ENCODE peak calls at places on chromosomes 3 and 15, in four cellular contexts. L is K562, E is HepG2, D is endothelial cell of umbilical vein. G is an unnamed sample.
A peak's percentile ranks its signal among the peaks of the same experiment; 100 is the strongest.

GRCh38 chr15:29934251-29934650 is 112.0 kb upstream of the TJP1 start:
- DNase-seq in E (no peak), D (peak; percentile 67), L (no peak), G (no peak)

GRCh38 chr15:80645494-80646065 is 49.5 kb upstream of the ABHD17C start:
- DNase-seq in D (no peak), L (no peak), E (no peak), G (no peak)

GRCh38 chr3:196563721-196564225 is 4.6 kb downstream of the WDR53 start:
- DNase-seq in L (no peak), D (peak; percentile 66), E (no peak), G (no peak)

GRCh38 chr15:69661871-69662667 is 209.5 kb downstream of the RPLP1 start:
- DNase-seq in D (no peak), L (no peak), E (no peak), G (no peak)

GRCh38 chr3:86986666-86987420 is 4.1 kb downstream of the VGLL3 start:
- DNase-seq in D (no peak), E (no peak), L (no peak), G (no peak)

GRCh38 chr3:117600666-117601065 is 891.1 kb downstream of the TUSC7 start:
- DNase-seq in E (no peak), D (no peak), L (no peak), G (no peak)

GRCh38 chr15:84873997-84874396 is 10.5 kb upstream of the SLC28A1 start:
- DNase-seq in D (no peak), E (no peak), L (no peak), G (no peak)

GRCh38 chr15:34841220-34841841 is 46.0 kb upstream of the ACTC1 start:
- DNase-seq in E (no peak), D (no peak), L (no peak), G (no peak)

GRCh38 chr15:48352474-48353072 is 21.3 kb downstream of the DUT start:
- DNase-seq in D (peak; percentile 67), E (peak; percentile 72), L (peak; percentile 61), G (peak; percentile 85)

GRCh38 chr3:141326123-141326522 is 42.2 kb upstream of the ZBTB38 start:
- DNase-seq in L (no peak), E (no peak), D (no peak), G (no peak)
- TF ChIP-seq POLR2AphosphoS5 in L (no peak), E (no peak), D (no peak), G (no peak)

GRCh38 chr15:67824900-67825879 is at the start of gene SKOR1:
- DNase-seq in L (peak; percentile 42), D (no peak), E (no peak), G (peak; percentile 90)

GRCh38 chr15:67825880-67826716 is 789 bp downstream of the SKOR1 start:
- DNase-seq in L (no peak), E (no peak), D (no peak), G (peak; percentile 64)

GRCh38 chr15:67823371-67824156 is 1.7 kb upstream of the SKOR1 start:
- DNase-seq in D (no peak), L (peak; percentile 67), E (no peak), G (peak; percentile 48)

GRCh38 chr15:67822537-67823370 is 2.6 kb upstream of the SKOR1 start:
- DNase-seq in E (no peak), D (no peak), L (peak; percentile 82), G (peak; percentile 73)

DNA sequence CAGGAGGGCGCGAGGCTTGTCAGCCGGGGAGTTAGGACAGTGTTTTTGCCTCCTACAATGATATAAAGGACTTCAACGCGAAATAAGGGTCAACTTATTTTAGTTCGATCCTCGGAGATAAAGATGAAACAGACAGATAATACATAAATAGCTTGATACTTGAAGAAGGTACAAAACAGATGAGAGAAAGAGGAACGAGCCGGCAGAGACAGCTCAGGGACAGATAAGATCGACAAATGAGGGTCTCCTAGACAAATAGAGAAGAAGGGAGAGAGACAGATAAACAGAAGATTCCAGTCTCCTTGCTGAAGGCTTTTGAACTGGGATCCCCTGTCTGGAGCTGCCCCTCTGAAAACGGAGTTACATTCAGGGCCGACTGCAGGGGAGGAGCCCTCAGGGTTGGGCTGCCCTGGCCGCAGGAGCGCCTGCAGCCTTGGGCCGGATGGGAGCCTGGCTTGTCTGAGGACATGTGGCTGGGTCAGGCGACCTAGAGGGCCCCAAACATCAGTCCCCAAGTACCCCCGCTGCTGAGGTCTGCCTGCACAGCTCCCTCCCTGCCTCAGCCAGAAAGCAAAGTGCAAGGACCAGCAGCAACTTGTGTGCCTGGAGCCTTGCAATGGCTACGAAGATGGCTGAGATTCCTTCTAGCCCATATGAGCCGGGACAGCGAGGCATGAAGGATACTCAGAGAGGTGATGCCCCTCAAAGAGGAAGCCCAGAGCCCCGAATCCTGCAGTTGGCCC is 981 bp upstream of the SKOR1 start:
- DNase-seq in L (no peak), D (no peak), E (no peak), G (peak; percentile 47)
- H3K27me3 ChIP-seq in L (peaks cover 57% of the 10 kb centered on the region), D (peaks cover 76% of the 10 kb centered on the region), E (peaks cover 63% of the 10 kb centered on the region), G (peaks cover 100% of the 10 kb centered on the region)

GRCh38 chr3:53162672-53163458 is 1.9 kb downstream of the PRKCD start:
- DNase-seq in D (no peak), L (peak; percentile 35), E (no peak), G (no peak)
- H3K4me2 ChIP-seq in D (peak overlapping the region; percentile 23), L (peak overlapping the region; percentile 78), E (peak overlapping the region; percentile 99), G (peak overlapping the region; percentile 89)

GRCh38 chr3:124859025-124859424 is 28.1 kb downstream of the ITGB5 start:
- DNase-seq in L (no peak), E (no peak), D (peak; percentile 66), G (no peak)

GRCh38 chr3:124861041-124861440 is 26.1 kb downstream of the ITGB5 start:
- DNase-seq in D (no peak), E (no peak), L (no peak), G (no peak)

GRCh38 chr3:124862006-124862405 is 25.2 kb downstream of the ITGB5 start:
- DNase-seq in D (no peak), L (no peak), E (no peak), G (no peak)

GRCh38 chr3:124858275-124858674 is 28.9 kb downstream of the ITGB5 start:
- DNase-seq in D (peak; percentile 43), E (no peak), L (no peak), G (no peak)

DNA sequence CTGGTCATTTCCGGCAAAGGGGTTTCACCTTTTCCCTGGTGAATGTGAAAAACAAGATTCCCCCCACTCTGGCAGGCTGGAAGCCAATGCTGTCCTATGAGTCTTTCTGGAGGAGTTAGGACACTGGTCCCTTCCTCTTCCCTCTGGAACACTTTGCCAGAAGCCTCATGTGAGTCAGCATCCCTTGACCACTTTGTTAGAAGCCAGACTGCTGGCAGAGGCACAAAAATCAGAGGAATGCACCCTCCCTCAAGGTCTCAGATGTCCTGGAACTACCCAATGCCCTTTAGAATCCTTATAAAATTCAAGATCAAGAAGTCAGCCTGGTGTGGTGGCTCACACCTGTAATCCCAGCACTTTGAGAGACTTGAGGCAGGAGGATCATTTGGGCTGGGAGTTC is 26.6 kb downstream of the ITGB5 start:
- DNase-seq in L (no peak), D (peak; percentile 89), E (peak; percentile 28), G (no peak)
- TF ChIP-seq POLR2AphosphoS5 in L (no peak), D (peak; percentile 18), E (no peak), G (no peak)

G was measured in GM23338.